ENCODE peak calls at places on chromosomes 4 and X, in seven cellular contexts. L, I, R, H, A, U and Z are unnamed samples. For H3K9me3 and H3K4me1, the result is how much of the 10 kb centered on the place peaks cover.

GRCh38 chr4:24433515-24434192 is 150.7 kb downstream of the DHX15 start:
- DNase-seq in L (no peak), I (no peak), R (no peak), H (no peak), A (no peak), U (no peak), Z (no peak)

GRCh38 chr4:74473155-74473811 is 28.3 kb downstream of the AREG start:
- DNase-seq in L (no peak), I (peak), R (no peak), H (no peak), A (no peak), U (no peak), Z (no peak)

GRCh38 chr4:122739174-122739573 is 6.7 kb downstream of the BBS12 start:
- DNase-seq in L (no peak), I (no peak), R (no peak), H (no peak), A (no peak), U (no peak), Z (no peak)

GRCh38 chr4:171812377-171813194 is 618 bp upstream of the GALNTL6 start:
- DNase-seq in L (no peak), I (peak), R (no peak), H (peak), A (peak), U (no peak), Z (no peak)

GRCh38 chr4:79413032-79413431 is 5.0 kb upstream of the GK2 start:
- DNase-seq in L (no peak), I (no peak), R (no peak), H (no peak), A (no peak), U (no peak), Z (no peak)

GRCh38 chrX:18810416-18810815 is 103.0 kb downstream of the PPEF1 start:
- DNase-seq in L (no peak), I (no peak), R (no peak), H (no peak), A (no peak), U (no peak), Z (no peak)

GRCh38 chr4:47827339-47828047 is 10.4 kb downstream of the CORIN start:
- DNase-seq in L (no peak), I (no peak), R (no peak), H (no peak), A (no peak), U (no peak), Z (no peak)

GRCh38 chrX:69073241-69073640 is 92.0 kb downstream of the PJA1 start:
- DNase-seq in L (no peak), I (no peak), R (no peak), H (no peak), A (no peak), U (no peak), Z (no peak)

GRCh38 chr4:125432078-125432477 is 117.3 kb downstream of the FAT4 start:
- DNase-seq in L (no peak), I (peak), R (no peak), H (peak), A (peak), U (no peak), Z (no peak)

GRCh38 chrX:10619311-10620015 is 922 bp downstream of the MID1 start:
- DNase-seq in L (no peak), I (no peak), R (no peak), H (no peak), A (no peak), U (no peak), Z (no peak)

GRCh38 chr4:145301386-145302080 is 121.1 kb upstream of the OTUD4 start:
- DNase-seq in L (no peak), I (no peak), R (no peak), H (no peak), A (no peak), U (no peak), Z (no peak)

GRCh38 chrX:87525771-87526229 is 8.2 kb downstream of the KLHL4 start:
- DNase-seq in L (no peak), I (peak), R (no peak), H (no peak), A (peak), U (no peak), Z (no peak)

GRCh38 chr4:77232653-77233052 is 75.6 kb downstream of the CCNG2 start:
- DNase-seq in L (no peak), I (peak), R (no peak), H (no peak), A (peak), U (no peak), Z (no peak)

GRCh38 chr4:17680559-17680958 is 66.1 kb downstream of the MED28 start:
- DNase-seq in L (no peak), I (no peak), R (no peak), H (no peak), A (no peak), U (no peak), Z (no peak)

GRCh38 chr4:13615162-13615561 is 12.4 kb downstream of the BOD1L1 start:
- DNase-seq in L (no peak), I (no peak), R (no peak), H (no peak), A (no peak), U (no peak), Z (no peak)

GRCh38 chr4:39565925-39566630 is 38.8 kb upstream of the UGDH start:
- DNase-seq in L (no peak), I (peak), R (no peak), H (no peak), A (no peak), U (no peak), Z (no peak)

GRCh38 chrX:110045988-110046387 is 43.1 kb downstream of the TMEM164 start:
- DNase-seq in L (no peak), I (peak), R (no peak), H (no peak), A (no peak), U (no peak), Z (no peak)

GRCh38 chr4:176002007-176002623 is 63.5 kb upstream of the WDR17 start:
- DNase-seq in L (no peak), I (peak), R (peak), H (peak), A (no peak), U (no peak), Z (no peak)

GRCh38 chrX:15882704-15883539 is 28.3 kb upstream of the AP1S2 start:
- DNase-seq in L (no peak), I (peak), R (no peak), H (no peak), A (peak), U (no peak), Z (no peak)

GRCh38 chrX:65300104-65300809 is 234.3 kb downstream of the LAS1L start:
- DNase-seq in L (no peak), I (no peak), R (no peak), H (no peak), A (no peak), U (no peak), Z (no peak)

GRCh38 chr4:86250006-86250405 is 109.8 kb downstream of the MAPK10 start:
- DNase-seq in L (no peak), I (no peak), R (no peak), H (no peak), A (no peak), U (no peak), Z (no peak)

GRCh38 chr4:76611611-76612010 is 176.6 kb downstream of the SHROOM3 start:
- DNase-seq in L (peak), I (peak), R (no peak), H (no peak), A (no peak), U (no peak), Z (no peak)

GRCh38 chr4:1551211-1551610 is 132.9 kb downstream of the FAM53A start:
- DNase-seq in L (no peak), I (no peak), R (no peak), H (no peak), A (no peak), U (no peak), Z (no peak)

GRCh38 chr4:111048316-111048715 is 425.4 kb upstream of the PITX2 start:
- DNase-seq in L (no peak), I (no peak), R (no peak), H (no peak), A (no peak), U (no peak), Z (no peak)

GRCh38 chrX:46547857-46548256 is 2.6 kb upstream of the ZNF674 start:
- DNase-seq in L (no peak), I (peak), R (no peak), H (no peak), A (no peak), U (no peak), Z (no peak)

GRCh38 chr4:115054836-115055235 is 58.6 kb downstream of the NDST4 start:
- DNase-seq in L (no peak), I (no peak), R (no peak), H (no peak), A (no peak), U (no peak), Z (no peak)

GRCh38 chrX:154598656-154599055 is 13.7 kb downstream of the CTAG1A start:
- DNase-seq in L (no peak), I (no peak), R (peak), H (no peak), A (no peak), U (peak), Z (no peak)

GRCh38 chr4:37641886-37642849 is 44.0 kb downstream of the RELL1 start:
- DNase-seq in L (no peak), I (no peak), R (no peak), H (no peak), A (no peak), U (no peak), Z (no peak)

GRCh38 chr4:41887821-41888699 is 47.2 kb upstream of the TMEM33 start:
- DNase-seq in L (no peak), I (peak), R (peak), H (no peak), A (peak), U (no peak), Z (peak)

GRCh38 chrX:148958896-148959295 is 458.5 kb downstream of the AFF2 start:
- DNase-seq in L (no peak), I (peak), R (no peak), H (no peak), A (no peak), U (no peak), Z (no peak)

GRCh38 chrX:131987252-131987651 is 35.9 kb upstream of the STK26 start:
- DNase-seq in L (no peak), I (no peak), R (no peak), H (no peak), A (peak), U (no peak), Z (peak)

GRCh38 chrX:30301977-30302376 is 7.2 kb downstream of the NR0B1 start:
- DNase-seq in L (no peak), I (peak), R (no peak), H (peak), A (no peak), U (no peak), Z (no peak)

GRCh38 chrX:153499258-153499657 is 4.5 kb downstream of the BGN start:
- DNase-seq in L (no peak), I (no peak), R (no peak), H (no peak), A (no peak), U (no peak), Z (no peak)

GRCh38 chr4:186029731-186030421 is 39.1 kb upstream of the TLR3 start:
- DNase-seq in L (peak), I (no peak), R (peak), H (peak), A (no peak), U (no peak), Z (no peak)

GRCh38 chr4:47704693-47705325 is 133.1 kb downstream of the CORIN start:
- DNase-seq in L (no peak), I (peak), R (peak), H (peak), A (peak), U (no peak), Z (no peak)

GRCh38 chr4:47668810-47669408 is 169.0 kb downstream of the CORIN start:
- DNase-seq in L (no peak), I (peak), R (no peak), H (peak), A (peak), U (no peak), Z (peak)

DNA sequence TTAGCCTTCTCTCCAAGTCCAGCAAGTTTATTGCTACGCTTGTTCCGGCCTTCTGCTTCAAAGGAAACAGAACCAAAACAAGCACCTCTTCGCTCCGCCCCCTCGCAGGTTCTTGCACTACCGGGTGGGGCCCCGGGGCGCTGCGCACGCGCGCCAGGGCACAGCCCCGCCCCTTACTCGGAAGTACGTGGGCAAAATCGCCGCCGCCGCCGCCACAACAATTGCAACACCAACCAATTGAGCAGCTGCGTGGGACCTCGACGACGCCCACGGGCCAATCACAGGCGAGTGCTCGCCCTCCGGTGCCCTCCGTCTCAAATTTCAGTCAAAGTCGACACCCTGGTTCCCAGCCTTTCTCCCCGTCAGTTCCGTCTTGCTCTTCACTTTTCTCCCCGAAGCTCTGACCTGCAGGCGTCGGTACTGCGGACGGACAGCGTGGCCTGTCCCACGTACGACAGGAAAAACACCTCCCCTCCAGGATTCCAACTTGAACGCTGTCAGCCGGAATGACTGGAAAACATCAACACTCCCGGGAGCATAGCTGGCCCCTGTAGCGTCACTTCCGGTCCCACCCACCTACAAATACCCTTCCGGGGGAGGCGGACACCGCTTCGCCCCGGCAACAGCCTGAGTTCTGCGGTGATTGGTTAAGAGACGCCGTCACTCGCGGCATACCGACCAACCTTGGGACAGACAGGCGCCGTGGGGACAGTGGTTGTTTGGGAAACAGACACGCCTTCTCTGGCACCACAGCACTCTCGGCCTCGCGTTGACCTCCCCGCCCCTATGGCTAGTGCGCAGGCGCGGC is 624 bp upstream of the OTUD5 start:
- DNase-seq in L (peak), I (peak), R (peak), H (peak), A (peak), U (peak), Z (peak)
- H3K9me3 ChIP-seq in L (under half), I (under half), R (under half), H (under half), A (under half), U (under half), Z (under half)

GRCh38 chr4:3201718-3202702 is 46.9 kb upstream of the MSANTD1 start:
- DNase-seq in L (no peak), I (no peak), R (peak), H (no peak), A (peak), U (peak), Z (peak)
- H3K4me1 ChIP-seq in L (under half), I (under half), R (under half), H (under half), A (under half), U (under half), Z (half or more)

GRCh38 chr4:168621806-168622589 is 125.1 kb downstream of the PALLD start:
- DNase-seq in L (no peak), I (no peak), R (no peak), H (no peak), A (no peak), U (no peak), Z (no peak)
- H3K27ac ChIP-seq in L (no peak), I (peak), R (no peak), H (no peak), A (no peak), U (no peak), Z (no peak)

DNA sequence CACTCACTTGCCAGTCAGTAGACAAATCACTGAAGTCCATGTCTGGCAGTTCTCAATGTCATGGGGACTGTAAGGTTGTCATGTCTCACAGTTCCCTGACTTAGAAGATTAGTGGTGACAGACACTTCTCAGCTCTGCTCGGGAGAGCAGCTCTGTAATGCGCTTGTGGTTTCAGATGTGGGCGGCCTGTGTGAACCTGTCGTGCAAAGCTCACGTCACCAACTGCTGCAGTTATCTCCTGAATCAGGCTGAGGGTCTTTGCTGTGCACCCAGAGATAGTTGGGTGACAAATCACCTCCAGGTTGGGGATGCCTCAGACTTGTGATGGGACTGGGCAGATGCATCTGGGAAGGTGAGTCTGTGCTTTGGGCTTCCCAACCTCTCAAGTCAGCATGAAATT is at the start of gene IL9R:
- DNase-seq in L (no peak), I (no peak), R (no peak), H (no peak), A (peak), U (peak), Z (peak)
- H3K9me3 ChIP-seq in L (under half), I (under half), R (under half), H (under half), A (under half), U (under half), Z (under half)

GRCh38 chr4:89172865-89173264 is 61.5 kb downstream of the TIGD2 start:
- DNase-seq in L (no peak), I (peak), R (no peak), H (no peak), A (peak), U (no peak), Z (no peak)

GRCh38 chr4:89174784-89175183 is 63.5 kb downstream of the TIGD2 start:
- DNase-seq in L (no peak), I (no peak), R (no peak), H (no peak), A (no peak), U (no peak), Z (no peak)

GRCh38 chr4:89173336-89174090 is 62.2 kb downstream of the TIGD2 start:
- DNase-seq in L (no peak), I (no peak), R (no peak), H (no peak), A (no peak), U (no peak), Z (no peak)

GRCh38 chr4:89177807-89178206 is 66.5 kb downstream of the TIGD2 start:
- DNase-seq in L (no peak), I (no peak), R (no peak), H (no peak), A (no peak), U (no peak), Z (no peak)

GRCh38 chr4:89175611-89176010 is 64.3 kb downstream of the TIGD2 start:
- DNase-seq in L (no peak), I (no peak), R (no peak), H (no peak), A (no peak), U (no peak), Z (no peak)
- H3K4me1 ChIP-seq in L (under half), I (under half), R (under half), H (under half), A (under half), U (under half), Z (under half)

DNA sequence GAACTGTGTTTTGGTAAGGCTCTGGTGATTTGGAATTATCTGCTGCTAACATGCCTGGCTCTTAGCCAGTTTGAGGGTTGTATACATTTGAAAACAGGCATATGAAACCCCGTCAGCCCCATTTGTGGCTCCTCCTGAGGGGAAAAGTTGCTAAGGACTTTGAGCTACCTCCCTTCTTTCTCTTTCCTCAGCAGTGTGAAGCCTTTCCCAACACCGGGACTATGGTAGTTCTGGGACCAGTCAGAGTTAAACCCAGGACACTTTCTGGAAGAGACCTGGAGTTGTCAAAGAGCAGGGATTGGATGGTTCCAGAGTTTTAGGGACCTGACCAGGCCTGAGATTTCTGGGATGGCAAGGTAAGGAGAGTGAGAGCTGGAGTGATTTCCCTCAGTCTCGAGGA is 4.6 kb downstream of the SFRP2 start:
- DNase-seq in L (no peak), I (no peak), R (no peak), H (no peak), A (no peak), U (no peak), Z (no peak)
- H3K27ac ChIP-seq in L (no peak), I (no peak), R (no peak), H (peak), A (no peak), U (no peak), Z (no peak)

GRCh38 chrX:67614414-67614813 is 70.6 kb downstream of the AR start:
- DNase-seq in L (no peak), I (peak), R (no peak), H (no peak), A (no peak), U (no peak), Z (no peak)
- H3K9me3 ChIP-seq in L (under half), I (under half), R (under half), H (under half), A (under half), U (under half), Z (under half)

DNA sequence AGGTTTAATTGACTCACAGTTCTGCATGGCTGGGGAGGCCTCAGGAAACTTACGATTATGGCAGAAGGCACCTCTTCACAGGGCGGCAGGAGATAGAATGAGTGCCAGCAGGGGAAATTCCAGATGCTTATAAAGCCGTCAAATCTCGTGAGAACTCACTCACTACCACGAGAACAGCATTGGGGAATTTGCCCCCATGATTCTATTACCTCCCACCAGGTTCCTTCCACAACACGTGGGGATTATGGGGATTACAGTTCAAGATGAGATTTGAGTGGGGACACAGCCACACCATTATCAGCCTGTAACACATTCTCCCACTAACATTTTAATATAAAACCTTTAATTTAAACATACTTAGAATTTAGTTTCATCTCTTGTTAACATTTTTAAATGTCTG is 144.7 kb upstream of the SMIM10 start:
- DNase-seq in L (no peak), I (no peak), R (no peak), H (no peak), A (no peak), U (no peak), Z (no peak)
- H3K4me1 ChIP-seq in L (under half), I (under half), R (under half), H (under half), A (under half), U (under half), Z (under half)

GRCh38 chr4:121164291-121164690 is at the start of gene TNIP3:
- DNase-seq in L (no peak), I (no peak), R (no peak), H (no peak), A (no peak), U (no peak), Z (no peak)
- H3K27ac ChIP-seq in L (no peak), I (no peak), R (no peak), H (no peak), A (no peak), U (no peak), Z (no peak)